ENCODE peak calls at places on chromosomes 3 and 15, in five cellular contexts. H is left lung, A is aorta, T is GM23338, S is keratinocyte. F is an unnamed sample.

GRCh38 chr15:79432345-79433311 is 492 bp downstream of the MINAR1 start:
- DNase-seq in H (peak; percentile 78), A (no peak), T (peak; percentile 75), S (no peak), F (no peak)

GRCh38 chr3:186529204-186529999 is 14.8 kb downstream of the CRYGS start:
- DNase-seq in H (no peak), A (no peak), T (peak; percentile 19), S (no peak), F (no peak)

GRCh38 chr3:13574798-13575451 is 26.0 kb downstream of the FBLN2 start:
- DNase-seq in H (peak; percentile 55), A (no peak), T (no peak), S (no peak), F (no peak)

GRCh38 chr3:111691293-111691909 is 96.3 kb upstream of the ZBED2 start:
- DNase-seq in H (no peak), A (no peak), T (peak; percentile 68), S (no peak), F (no peak)

GRCh38 chr3:168029705-168030104 is 66.0 kb downstream of the GOLIM4 start:
- DNase-seq in H (peak; percentile 42), A (no peak), T (peak; percentile 58), S (no peak), F (no peak)

GRCh38 chr3:14016900-14017475 is 107.7 kb downstream of the CHCHD4 start:
- DNase-seq in H (no peak), A (no peak), T (no peak), S (peak; percentile 77), F (peak; percentile 93)

GRCh38 chr15:72168833-72169232 is 28.8 kb downstream of the GRAMD2A start:
- DNase-seq in H (no peak), A (no peak), T (no peak), S (no peak), F (no peak)

GRCh38 chr15:88800026-88800425 is 3.2 kb upstream of the ACAN start:
- DNase-seq in H (no peak), A (no peak), T (no peak), S (peak; percentile 53), F (peak; percentile 61)

GRCh38 chr3:6860911-6861330 is at the start of gene GRM7:
- DNase-seq in H (peak; percentile 69), A (no peak), T (no peak), S (no peak), F (no peak)

GRCh38 chr15:77503764-77504163 is 83.1 kb downstream of the HMG20A start:
- DNase-seq in H (no peak), A (no peak), T (no peak), S (no peak), F (no peak)

GRCh38 chr3:123275691-123276090 is 73.9 kb downstream of the SEC22A start:
- DNase-seq in H (no peak), A (no peak), T (no peak), S (no peak), F (no peak)

GRCh38 chr3:123270818-123271217 is 69.1 kb downstream of the SEC22A start:
- DNase-seq in H (no peak), A (no peak), T (no peak), S (no peak), F (no peak)

GRCh38 chr3:123267821-123268220 is 66.1 kb downstream of the SEC22A start:
- DNase-seq in H (no peak), A (no peak), T (peak; percentile 34), S (no peak), F (no peak)

GRCh38 chr3:123272547-123272946 is 70.8 kb downstream of the SEC22A start:
- DNase-seq in H (no peak), A (no peak), T (no peak), S (no peak), F (no peak)

GRCh38 chr3:123271466-123272159 is 69.9 kb downstream of the SEC22A start:
- DNase-seq in H (no peak), A (no peak), T (no peak), S (no peak), F (no peak)
- H3K27ac ChIP-seq in H (no peak overlapping the region), A (no peak overlapping the region), T (no peak overlapping the region), S (no peak overlapping the region), F (peak overlapping the region; percentile 81)

GRCh38 chr15:70465812-70466211 is 297.5 kb downstream of the UACA start:
- DNase-seq in H (no peak), A (no peak), T (no peak), S (no peak), F (no peak)
- H3K27ac ChIP-seq in H (no peak overlapping the region), A (no peak overlapping the region), T (no peak overlapping the region), S (no peak overlapping the region), F (no peak overlapping the region)

DNA sequence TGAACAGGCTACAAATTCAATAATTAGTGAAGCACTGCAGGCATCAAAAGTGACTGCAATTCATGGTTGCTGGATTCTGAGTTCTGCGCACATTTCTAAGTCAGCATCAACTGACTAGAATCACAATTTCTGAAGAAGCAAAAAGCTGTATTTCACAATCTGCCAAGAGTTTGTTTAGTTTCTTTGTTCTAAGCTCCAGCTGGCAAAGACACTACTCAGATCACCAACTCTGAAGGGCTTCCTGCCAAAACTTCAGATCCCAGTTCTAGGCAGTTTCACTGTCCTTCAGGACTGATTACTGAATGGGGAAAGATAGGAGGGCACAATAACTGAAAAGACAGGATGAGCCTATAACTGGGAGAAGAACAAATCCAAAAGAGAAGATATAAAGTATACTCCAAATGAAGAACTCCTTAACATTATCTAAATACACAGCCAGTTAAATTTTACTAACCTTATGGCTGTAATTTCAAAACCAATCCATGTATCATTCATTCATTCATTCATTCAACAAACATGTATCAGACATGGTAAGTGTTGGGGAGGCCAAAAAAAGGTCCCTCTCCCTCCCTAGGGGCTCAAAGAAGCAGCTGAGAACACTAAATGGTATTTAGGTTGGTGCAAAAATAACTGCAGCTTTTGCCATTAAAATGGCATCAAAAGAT is 17.1 kb downstream of the TJP1 start:
- DNase-seq in H (no peak), A (no peak), T (no peak), S (no peak), F (no peak)
- H3K27ac ChIP-seq in H (peak overlapping the region; percentile 50), A (no peak overlapping the region), T (no peak overlapping the region), S (no peak overlapping the region), F (peak overlapping the region; percentile 15)

GRCh38 chr15:62603757-62604156 is 438.7 kb upstream of the C2CD4B start:
- DNase-seq in H (no peak), A (no peak), T (no peak), S (peak; percentile 36), F (peak; percentile 83)

GRCh38 chr15:62607643-62608042 is 434.9 kb upstream of the TPM1 start:
- DNase-seq in H (no peak), A (no peak), T (no peak), S (peak; percentile 28), F (peak; percentile 49)

GRCh38 chr15:62608369-62608768 is 434.2 kb upstream of the TPM1 start:
- DNase-seq in H (no peak), A (no peak), T (no peak), S (no peak), F (no peak)

GRCh38 chr15:62605292-62605691 is 437.3 kb upstream of the TPM1 start:
- DNase-seq in H (no peak), A (no peak), T (no peak), S (no peak), F (no peak)

DNA sequence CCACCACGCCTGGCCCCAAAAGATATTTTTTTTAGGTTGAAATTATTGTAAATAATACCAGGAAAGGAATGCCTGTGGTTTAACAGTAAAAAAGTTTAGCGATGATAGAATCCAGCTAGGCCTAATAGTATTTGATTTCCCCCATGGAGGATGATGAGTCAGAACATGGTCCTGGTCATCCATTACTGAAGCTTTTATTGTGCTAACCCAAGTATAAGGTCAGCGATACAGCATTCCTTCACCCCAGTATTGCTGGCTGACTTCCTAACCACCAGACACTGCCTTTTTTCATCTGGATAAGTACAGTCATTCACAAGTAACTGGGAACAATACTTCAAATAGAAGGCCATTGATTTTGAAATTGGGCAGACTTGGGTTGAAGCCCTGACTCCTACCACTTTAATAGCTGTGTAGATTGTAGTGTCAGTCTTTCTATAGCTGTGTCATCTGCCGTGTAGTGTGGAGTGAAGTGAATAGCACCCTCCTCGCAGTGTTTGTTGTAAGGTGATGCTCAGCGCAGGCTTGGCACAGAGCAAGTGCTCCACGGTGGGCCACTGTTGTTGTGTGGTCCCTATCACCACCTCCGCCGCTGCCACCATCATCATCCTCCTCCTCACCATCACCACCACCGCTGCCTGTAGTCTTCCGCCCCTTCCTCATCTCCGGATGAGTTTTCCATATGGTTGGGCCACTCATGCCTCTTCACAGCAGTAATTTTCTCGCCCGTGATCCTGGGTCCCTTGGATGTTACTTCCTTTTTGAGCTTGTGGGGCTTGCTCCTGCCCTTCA is 436.0 kb upstream of the TPM1 start:
- DNase-seq in H (no peak), A (no peak), T (no peak), S (peak; percentile 65), F (peak; percentile 83)
- H3K27ac ChIP-seq in H (no peak overlapping the region), A (peak overlapping the region; percentile 5), T (no peak overlapping the region), S (peak overlapping the region; percentile 34), F (peak overlapping the region; percentile 78)

GRCh38 chr15:38090223-38090622 is 155.8 kb downstream of the TMCO5A start:
- DNase-seq in H (no peak), A (no peak), T (no peak), S (no peak), F (no peak)

GRCh38 chr15:38088971-38089370 is 154.5 kb downstream of the TMCO5A start:
- DNase-seq in H (no peak), A (no peak), T (no peak), S (no peak), F (no peak)

GRCh38 chr15:38085931-38086562 is 151.6 kb downstream of the TMCO5A start:
- DNase-seq in H (no peak), A (no peak), T (no peak), S (no peak), F (no peak)

GRCh38 chr15:38093931-38094330 is 158.7 kb upstream of the SPRED1 start:
- DNase-seq in H (no peak), A (no peak), T (no peak), S (no peak), F (no peak)

DNA sequence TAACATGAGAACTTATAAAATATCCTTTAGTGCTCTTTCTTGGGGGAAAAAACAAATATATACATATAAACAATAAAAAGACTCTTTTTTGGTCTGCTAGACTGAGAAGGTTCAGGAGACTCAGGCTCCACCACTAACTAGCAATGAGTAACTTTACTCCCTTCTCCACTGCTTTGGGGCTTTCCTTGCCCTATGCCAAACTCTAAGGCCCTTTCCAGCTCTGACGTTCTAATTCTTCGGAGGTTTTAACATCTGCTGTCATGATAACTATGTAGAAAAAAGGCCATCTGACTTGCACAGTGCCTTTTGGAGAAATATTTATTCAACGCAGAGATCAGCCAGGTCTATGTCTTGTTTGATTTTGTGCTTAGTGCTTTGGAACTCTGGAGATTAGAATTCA is 156.2 kb downstream of the TMCO5A start:
- DNase-seq in H (no peak), A (no peak), T (no peak), S (no peak), F (no peak)
- H3K27ac ChIP-seq in H (no peak overlapping the region), A (no peak overlapping the region), T (no peak overlapping the region), S (no peak overlapping the region), F (no peak overlapping the region)